ENCODE peak calls at places on chromosome 15, in seven cellular contexts. F is fibroblast of pulmonary artery; V is GM06990; T is fibroblast of the aortic adventitia; X is CD4-positive, CD25-positive, alpha-beta regulatory T cell; I is kidney epithelial cell; Y is GM12865. H is an unnamed sample.

GRCh38 chr15:90619468-90619867 is 89.7 kb downstream of the CRTC3 start:
- DNase-seq in V (no peak), T (no peak), X (no peak), F (no peak), Y (no peak), I (no peak), H (no peak)

GRCh38 chr15:93210995-93211394 is 122.0 kb upstream of the RGMA start:
- DNase-seq in F (no peak), X (no peak), V (no peak), Y (no peak), T (no peak), I (no peak), H (no peak)

GRCh38 chr15:72782993-72783562 is 480 bp downstream of the ADPGK start:
- DNase-seq in I (no peak), V (no peak), T (peak), X (peak), Y (peak), F (peak), H (no peak)

GRCh38 chr15:66908503-66909095 is 156.8 kb upstream of the SMAD3 start:
- DNase-seq in V (no peak), T (peak), I (no peak), X (no peak), Y (no peak), F (no peak), H (no peak)

GRCh38 chr15:65101418-65101890 is 13.5 kb downstream of the UBAP1L start:
- DNase-seq in X (peak), V (no peak), I (peak), T (peak), F (peak), Y (peak), H (peak)

GRCh38 chr15:67776600-67776999 is 48.7 kb upstream of the SKOR1 start:
- DNase-seq in X (no peak), F (peak), I (no peak), Y (no peak), V (no peak), T (no peak), H (no peak)

GRCh38 chr15:29596266-29596665 is 226.0 kb downstream of the TJP1 start:
- DNase-seq in I (no peak), T (peak), Y (no peak), V (no peak), F (peak), X (no peak), H (peak)

GRCh38 chr15:23035964-23036566 is 3.3 kb downstream of the TUBGCP5 start:
- DNase-seq in Y (peak), I (no peak), F (peak), X (peak), V (peak), T (peak), H (peak)

GRCh38 chr15:100777821-100778220 is 101.8 kb upstream of the ALDH1A3 start:
- DNase-seq in V (no peak), T (no peak), Y (no peak), X (no peak), F (no peak), I (no peak), H (no peak)

GRCh38 chr15:61824291-61824690 is 236.0 kb downstream of the VPS13C start:
- DNase-seq in X (no peak), I (no peak), F (no peak), T (no peak), Y (no peak), V (no peak), H (no peak)

GRCh38 chr15:65981837-65982696 is 112.8 kb downstream of the RAB11A start:
- DNase-seq in V (peak), T (no peak), X (peak), F (no peak), I (no peak), Y (peak), H (peak)

GRCh38 chr15:67002379-67002778 is 63.0 kb upstream of the SMAD3 start:
- DNase-seq in I (no peak), T (no peak), F (no peak), V (no peak), X (no peak), Y (peak), H (no peak)

GRCh38 chr15:56839099-56839498 is 79.3 kb upstream of the TCF12 start:
- DNase-seq in F (no peak), I (no peak), Y (no peak), X (no peak), V (no peak), T (no peak), H (peak)

GRCh38 chr15:88912500-88912921 is 668 bp downstream of the MFGE8 start:
- DNase-seq in F (peak), T (no peak), V (no peak), I (no peak), Y (no peak), X (no peak), H (no peak)

GRCh38 chr15:76181705-76182107 is 121.9 kb downstream of the TMEM266 start:
- DNase-seq in F (no peak), V (peak), I (no peak), Y (peak), X (peak), T (no peak), H (no peak)

GRCh38 chr15:47196057-47196456 is 521.2 kb upstream of the SEMA6D start:
- DNase-seq in I (peak), Y (peak), X (peak), V (no peak), F (peak), T (peak), H (peak)

GRCh38 chr15:80970018-80970657 is 19.5 kb downstream of the MESD start:
- DNase-seq in V (no peak), X (peak), I (no peak), F (peak), Y (peak), T (peak), H (peak)

GRCh38 chr15:31502541-31503229 is 176.1 kb downstream of the KLF13 start:
- DNase-seq in F (no peak), T (no peak), X (no peak), I (no peak), V (no peak), Y (no peak), H (no peak)

GRCh38 chr15:75153084-75153483 is 48.6 kb upstream of the C15orf39 start:
- DNase-seq in I (no peak), F (peak), V (no peak), Y (peak), X (peak), T (peak), H (peak)

GRCh38 chr15:94263341-94264273 is 32.2 kb downstream of the MCTP2 start:
- DNase-seq in V (peak), T (peak), Y (no peak), I (no peak), F (no peak), X (no peak), H (no peak)

GRCh38 chr15:86231864-86232801 is 152.5 kb downstream of the AGBL1 start:
- DNase-seq in I (no peak), X (peak), T (peak), V (no peak), F (peak), Y (peak), H (peak)

GRCh38 chr15:62895139-62895866 is 147.2 kb upstream of the TPM1 start:
- DNase-seq in T (peak), Y (no peak), V (no peak), F (peak), X (no peak), I (peak), H (no peak)

GRCh38 chr15:53837263-53837662 is 77.8 kb upstream of the WDR72 start:
- DNase-seq in X (no peak), Y (peak), T (no peak), F (no peak), V (no peak), I (no peak), H (peak)

GRCh38 chr15:33742807-33743206 is 225.5 kb upstream of the CHRM5 start:
- DNase-seq in I (no peak), V (no peak), T (peak), F (no peak), X (no peak), Y (no peak), H (no peak)

GRCh38 chr15:76470691-76471090 is 134.1 kb downstream of the ISL2 start:
- DNase-seq in X (no peak), I (no peak), T (peak), V (no peak), Y (no peak), F (peak), H (no peak)

GRCh38 chr15:101306341-101307047 is 11.4 kb upstream of the SNRPA1 start:
- DNase-seq in V (no peak), T (no peak), Y (no peak), X (no peak), I (no peak), F (no peak), H (no peak)

GRCh38 chr15:100764778-100765457 is 114.7 kb upstream of the ALDH1A3 start:
- DNase-seq in X (no peak), Y (no peak), F (peak), V (no peak), T (peak), I (no peak), H (no peak)

GRCh38 chr15:88932271-88932874 is 19.2 kb upstream of the MFGE8 start:
- DNase-seq in F (no peak), T (peak), I (no peak), Y (no peak), V (no peak), X (no peak), H (no peak)

GRCh38 chr15:47376190-47376589 is 341.1 kb upstream of the SEMA6D start:
- DNase-seq in I (no peak), Y (no peak), V (no peak), F (no peak), T (no peak), X (no peak), H (no peak)

GRCh38 chr15:64636101-64636500 is 139.3 kb downstream of the RBPMS2 start:
- DNase-seq in Y (no peak), X (no peak), T (no peak), F (peak), I (no peak), V (no peak), H (no peak)

GRCh38 chr15:67715166-67715565 is 110.1 kb upstream of the SKOR1 start:
- DNase-seq in X (no peak), T (no peak), F (no peak), I (no peak), Y (no peak), V (no peak), H (no peak)

GRCh38 chr15:75640483-75641175 is 605 bp upstream of the IMP3 start:
- DNase-seq in T (peak), I (no peak), Y (peak), X (peak), V (peak), F (peak), H (peak)

GRCh38 chr15:39204031-39204430 is 376.8 kb upstream of the THBS1 start:
- DNase-seq in F (peak), I (no peak), X (no peak), T (no peak), V (no peak), Y (no peak), H (no peak)

GRCh38 chr15:72272213-72272996 is at the start of gene PARP6:
- DNase-seq in X (peak), I (peak), T (peak), V (peak), F (peak), Y (peak), H (peak)

GRCh38 chr15:94360251-94360671 is 128.9 kb downstream of the MCTP2 start:
- DNase-seq in I (no peak), V (no peak), F (no peak), Y (no peak), X (no peak), T (no peak), H (no peak)

GRCh38 chr15:58201536-58201935 is 63.4 kb downstream of the AQP9 start:
- DNase-seq in V (no peak), X (no peak), F (peak), Y (no peak), I (no peak), T (peak), H (no peak)

GRCh38 chr15:62648954-62649353 is 393.6 kb upstream of the TPM1 start:
- DNase-seq in I (no peak), F (peak), V (peak), T (peak), Y (peak), X (no peak), H (no peak)

GRCh38 chr15:74389115-74390048 is 21.9 kb upstream of the CYP11A1 start:
- DNase-seq in V (no peak), F (no peak), T (no peak), I (no peak), X (no peak), Y (no peak), H (no peak)

GRCh38 chr15:94119215-94119815 is 112.0 kb upstream of the MCTP2 start:
- DNase-seq in T (peak), Y (no peak), V (no peak), X (no peak), I (no peak), F (no peak), H (no peak)

GRCh38 chr15:66706225-66706732 is 4.2 kb downstream of the SMAD6 start:
- DNase-seq in I (no peak), V (no peak), T (peak), X (no peak), F (peak), Y (no peak), H (no peak)

GRCh38 chr15:49037546-49037940 is 8.7 kb downstream of the SECISBP2L start:
- DNase-seq in Y (no peak), I (no peak), T (no peak), V (no peak), F (no peak), X (no peak), H (no peak)
- H3K4me3 ChIP-seq in Y (no peak), I (no peak), T (no peak), V (no peak), F (no peak), X (no peak), H (no peak)

GRCh38 chr15:83605049-83605448 is 48.9 kb upstream of the ADAMTSL3 start:
- DNase-seq in X (no peak), I (no peak), T (no peak), Y (no peak), V (no peak), F (no peak), H (no peak)
- H3K4me3 ChIP-seq in X (no peak), I (no peak), T (no peak), Y (no peak), V (no peak), F (no peak), H (no peak)

DNA sequence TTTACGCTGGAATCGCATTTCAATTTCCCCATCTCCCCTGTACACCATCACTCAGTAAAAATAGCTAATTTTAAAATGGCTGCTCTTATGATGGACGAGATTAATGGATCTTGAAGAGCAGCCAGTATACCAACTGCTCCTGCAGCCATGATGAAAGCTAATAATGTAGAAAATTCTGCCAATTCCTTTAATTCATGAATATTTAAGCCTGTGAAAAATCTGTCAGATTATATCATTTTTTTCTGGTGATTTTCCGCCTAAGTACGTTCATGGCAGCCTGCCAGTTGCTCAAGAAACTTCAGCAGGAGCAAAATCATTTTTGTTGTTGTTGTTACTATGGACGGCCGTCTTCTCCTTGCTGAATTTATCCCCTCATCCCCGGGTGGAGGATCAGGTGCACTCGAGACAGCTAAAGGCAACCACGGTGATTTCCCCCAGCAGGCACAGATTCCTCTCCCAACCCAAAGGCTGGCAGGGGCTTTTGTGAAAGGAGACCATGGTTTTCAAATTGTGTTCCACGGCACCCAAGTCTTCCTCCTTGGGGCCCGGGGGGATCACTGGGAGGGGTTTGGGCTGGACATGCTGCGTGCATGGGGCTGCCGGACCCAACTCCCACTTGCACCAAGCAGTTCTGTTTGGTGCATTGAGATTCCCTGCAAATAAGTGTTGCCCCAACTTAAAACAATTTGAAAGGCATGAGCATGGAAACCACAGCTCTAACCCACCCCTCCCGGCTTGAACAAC is 289.6 kb downstream of the UACA start:
- DNase-seq in I (no peak), V (no peak), X (no peak), F (peak), Y (no peak), T (peak), H (no peak)
- H3K4me3 ChIP-seq in I (no peak), V (no peak), X (no peak), F (no peak), Y (no peak), T (peak), H (no peak)

DNA sequence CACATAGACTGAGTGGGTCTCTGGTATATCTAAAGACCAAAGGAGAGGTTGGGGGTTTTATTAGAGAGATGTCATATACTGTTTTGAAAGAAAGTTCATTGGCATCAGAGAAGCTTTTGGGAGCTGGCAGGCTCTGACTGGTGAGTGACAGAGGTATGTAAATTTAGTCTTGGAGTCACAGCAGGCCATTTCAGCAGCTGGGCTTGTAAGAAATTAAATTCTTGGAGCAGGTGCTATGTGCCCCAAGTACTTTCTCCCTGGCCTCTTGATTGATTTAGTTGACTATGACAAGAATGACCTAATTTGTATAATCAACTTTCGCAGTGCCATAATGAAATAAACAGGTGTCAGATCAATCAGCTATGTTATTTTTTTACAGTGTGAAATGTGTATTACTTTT is 47.8 kb upstream of the CDAN1 start:
- DNase-seq in I (no peak), X (no peak), Y (no peak), T (no peak), V (no peak), F (no peak), H (no peak)
- H3K4me3 ChIP-seq in I (no peak), X (no peak), Y (no peak), T (no peak), V (no peak), F (no peak), H (no peak)

GRCh38 chr15:68793776-68794175 is 26.9 kb downstream of the ANP32A start:
- DNase-seq in F (no peak), X (no peak), Y (no peak), I (no peak), T (no peak), V (no peak), H (no peak)

GRCh38 chr15:68796576-68796975 is 24.1 kb downstream of the ANP32A start:
- DNase-seq in V (no peak), T (no peak), I (no peak), F (no peak), Y (no peak), X (no peak), H (no peak)

GRCh38 chr15:68795298-68795848 is 25.3 kb downstream of the ANP32A start:
- DNase-seq in Y (peak), I (peak), T (peak), V (peak), F (peak), X (peak), H (no peak)

GRCh38 chr15:68794307-68794706 is 26.4 kb downstream of the ANP32A start:
- DNase-seq in T (no peak), F (no peak), V (no peak), Y (peak), X (no peak), I (no peak), H (no peak)

GRCh38 chr15:68794869-68795268 is 25.8 kb downstream of the ANP32A start:
- DNase-seq in Y (no peak), T (no peak), X (no peak), V (no peak), F (peak), I (no peak), H (no peak)
- H3K4me3 ChIP-seq in Y (peak), T (no peak), X (peak), V (peak), F (no peak), I (no peak), H (no peak)

GRCh38 chr15:78977591-78978347 is 32.9 kb upstream of the CTSH start:
- DNase-seq in F (no peak), Y (peak), T (no peak), V (no peak), I (no peak), X (no peak), H (no peak)
- H3K4me3 ChIP-seq in F (no peak), Y (peak), T (no peak), V (peak), I (no peak), X (no peak), H (no peak)

DNA sequence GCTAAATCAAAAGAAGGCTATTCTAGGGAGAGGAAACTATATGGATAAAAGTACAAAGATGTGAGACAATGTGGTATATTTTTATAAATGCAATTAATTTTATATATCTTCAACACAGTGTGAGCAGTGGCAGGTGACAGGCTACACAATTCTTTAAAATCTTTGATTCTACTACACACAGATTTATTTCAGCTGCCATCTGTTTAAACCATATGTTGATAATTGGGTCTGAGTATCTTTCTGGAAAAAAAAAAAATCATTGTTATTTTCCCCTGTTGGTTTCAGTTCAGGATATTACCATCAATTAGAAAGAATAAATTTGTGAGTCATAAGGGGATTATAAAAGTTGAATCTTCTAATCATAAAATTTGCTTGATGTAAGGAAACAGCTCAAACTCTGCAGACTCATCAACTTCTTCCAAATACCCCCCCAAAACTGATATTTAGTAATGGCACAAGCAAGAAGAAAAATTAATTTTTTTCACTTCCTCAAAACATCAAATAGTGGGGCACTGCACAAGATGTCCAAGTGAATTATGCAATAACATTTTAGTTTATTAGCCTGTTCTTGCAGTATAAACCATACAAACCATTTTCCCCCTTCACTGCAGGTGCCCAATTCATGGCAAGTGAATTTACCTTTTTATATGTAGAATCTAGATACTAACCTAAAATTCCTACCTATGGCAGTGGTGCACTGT is 12.0 kb downstream of the PIERCE2 start:
- DNase-seq in X (no peak), F (no peak), V (no peak), T (no peak), I (no peak), Y (no peak), H (no peak)
- H3K4me3 ChIP-seq in X (no peak), F (no peak), V (no peak), T (no peak), I (no peak), Y (no peak), H (no peak)